ENCODE peak calls at places on chromosomes 16 and 17, in six cellular contexts. Y is WTC11; G is PC-3; C is osteocyte; J is stimulated activated CD4-positive, alpha-beta T cell treated with anti-CD3 and anti-CD28 coated beads, Interleukin-15, amount 100 ng/mL, for 1 hour; D is activated gamma-delta T cell treated with anti-CD3 and anti-CD28 coated beads, Interleukin-2, amount 50 U/mL, for 16 hours. M is an unnamed sample.

GRCh38 chr17:65055708-65056638 is 567 bp downstream of the GNA13 start:
- DNase-seq in J (peak), D (peak), Y (peak), C (no peak), G (peak), M (peak)

GRCh38 chr17:55672585-55673501 is 49.8 kb downstream of the TMEM100 start:
- DNase-seq in C (no peak), Y (no peak), J (no peak), D (no peak), G (no peak), M (no peak)

GRCh38 chr16:963913-964695 is 6.7 kb downstream of the LMF1 start:
- DNase-seq in J (no peak), D (no peak), Y (no peak), G (peak), C (no peak), M (no peak)

GRCh38 chr17:75011788-75012319 is 616 bp upstream of the MRPL58 start:
- DNase-seq in G (peak), J (no peak), D (no peak), C (no peak), Y (no peak), M (no peak)

GRCh38 chr17:82767041-82767754 is 15.3 kb downstream of the TBCD start:
- DNase-seq in Y (peak), G (peak), C (no peak), D (no peak), J (no peak), M (peak)

GRCh38 chr16:70480127-70481105 is 26.0 kb downstream of the FCSK start:
- DNase-seq in J (no peak), Y (no peak), D (no peak), C (no peak), G (no peak), M (no peak)

GRCh38 chr17:76240461-76241204 is at the start of gene RNF157:
- DNase-seq in C (no peak), Y (peak), G (peak), J (peak), D (no peak), M (peak)

GRCh38 chr17:81680150-81680549 is 3.4 kb downstream of the ARL16 start:
- DNase-seq in G (no peak), J (no peak), C (no peak), Y (no peak), D (no peak), M (no peak)

M was measured in nephron progenitor cell.